ENCODE peak calls at places on chromosome 1, in five cellular contexts. One of them, this sample, is unnamed.

GRCh38 chr1:108816049-108816882 is 40.6 kb downstream of the AKNAD1 start:
- DNase-seq in body of pancreas: peak; percentile 83
- DNase-seq in H9: peak; percentile 63
- DNase-seq in neural crest cell: peak; percentile 63
- DNase-seq in HFF-Myc: peak; percentile 87
- DNase-seq in this sample: no peak

GRCh38 chr1:87894041-87894440 is 565.4 kb downstream of the LMO4 start:
- DNase-seq in body of pancreas: no peak
- DNase-seq in H9: no peak
- DNase-seq in neural crest cell: no peak
- DNase-seq in HFF-Myc: no peak
- DNase-seq in this sample: no peak

GRCh38 chr1:18736958-18737357 is 106.3 kb downstream of the PAX7 start:
- DNase-seq in body of pancreas: no peak
- DNase-seq in H9: no peak
- DNase-seq in neural crest cell: no peak
- DNase-seq in HFF-Myc: no peak
- DNase-seq in this sample: no peak

GRCh38 chr1:163093579-163093978 is 24.4 kb downstream of the RGS4 start:
- DNase-seq in body of pancreas: no peak
- DNase-seq in H9: no peak
- DNase-seq in neural crest cell: no peak
- DNase-seq in HFF-Myc: no peak
- DNase-seq in this sample: no peak

GRCh38 chr1:169193191-169193850 is 86.8 kb downstream of the ATP1B1 start:
- DNase-seq in body of pancreas: peak; percentile 22
- DNase-seq in H9: no peak
- DNase-seq in neural crest cell: no peak
- DNase-seq in HFF-Myc: no peak
- DNase-seq in this sample: no peak

GRCh38 chr1:54885863-54886723 is 902 bp downstream of the DHCR24 start:
- DNase-seq in body of pancreas: peak; percentile 56
- DNase-seq in H9: no peak
- DNase-seq in neural crest cell: no peak
- DNase-seq in HFF-Myc: no peak
- DNase-seq in this sample: no peak

GRCh38 chr1:215279682-215280081 is 197.1 kb downstream of the KCNK2 start:
- DNase-seq in body of pancreas: no peak
- DNase-seq in H9: no peak
- DNase-seq in neural crest cell: no peak
- DNase-seq in HFF-Myc: no peak
- DNase-seq in this sample: no peak

GRCh38 chr1:54312874-54313316 is 93.3 kb downstream of the SSBP3 start:
- DNase-seq in body of pancreas: peak; percentile 53
- DNase-seq in H9: peak; percentile 66
- DNase-seq in neural crest cell: no peak
- DNase-seq in HFF-Myc: peak; percentile 77
- DNase-seq in this sample: no peak

GRCh38 chr1:193905288-193906085 is 719.1 kb upstream of the B3GALT2 start:
- DNase-seq in body of pancreas: no peak
- DNase-seq in H9: no peak
- DNase-seq in neural crest cell: no peak
- DNase-seq in HFF-Myc: no peak
- DNase-seq in this sample: no peak

GRCh38 chr1:6961905-6962304 is 176.7 kb downstream of the CAMTA1 start:
- DNase-seq in body of pancreas: no peak
- DNase-seq in H9: no peak
- DNase-seq in neural crest cell: peak; percentile 18
- DNase-seq in HFF-Myc: no peak
- DNase-seq in this sample: no peak

GRCh38 chr1:10599194-10599861 is 124.6 kb downstream of the PEX14 start:
- DNase-seq in body of pancreas: peak; percentile 22
- DNase-seq in H9: no peak
- DNase-seq in neural crest cell: no peak
- DNase-seq in HFF-Myc: no peak
- DNase-seq in this sample: no peak

GRCh38 chr1:17717595-17717994 is 37.5 kb upstream of the ACTL8 start:
- DNase-seq in body of pancreas: no peak
- DNase-seq in H9: no peak
- DNase-seq in neural crest cell: no peak
- DNase-seq in HFF-Myc: no peak
- DNase-seq in this sample: no peak

GRCh38 chr1:66137235-66137634 is 344.5 kb downstream of the PDE4B start:
- DNase-seq in body of pancreas: no peak
- DNase-seq in H9: no peak
- DNase-seq in neural crest cell: no peak
- DNase-seq in HFF-Myc: no peak
- DNase-seq in this sample: no peak

GRCh38 chr1:219708919-219709318 is 96.0 kb upstream of the ZC3H11B start:
- DNase-seq in body of pancreas: no peak
- DNase-seq in H9: no peak
- DNase-seq in neural crest cell: no peak
- DNase-seq in HFF-Myc: no peak
- DNase-seq in this sample: no peak

GRCh38 chr1:178726545-178726944 is 1.5 kb downstream of the RALGPS2 start:
- DNase-seq in body of pancreas: no peak
- DNase-seq in H9: no peak
- DNase-seq in neural crest cell: no peak
- DNase-seq in HFF-Myc: no peak
- DNase-seq in this sample: no peak

GRCh38 chr1:178724386-178724733 is 684 bp upstream of the RALGPS2 start:
- DNase-seq in body of pancreas: no peak
- DNase-seq in H9: no peak
- DNase-seq in neural crest cell: no peak
- DNase-seq in HFF-Myc: no peak
- DNase-seq in this sample: no peak

GRCh38 chr1:178727014-178727895 is 2.2 kb downstream of the RALGPS2 start:
- DNase-seq in body of pancreas: no peak
- DNase-seq in H9: no peak
- DNase-seq in neural crest cell: no peak
- DNase-seq in HFF-Myc: no peak
- DNase-seq in this sample: no peak

GRCh38 chr1:178724734-178725602 is at the start of gene RALGPS2:
- DNase-seq in body of pancreas: peak; percentile 69
- DNase-seq in H9: peak; percentile 81
- DNase-seq in neural crest cell: peak; percentile 55
- DNase-seq in HFF-Myc: no peak
- DNase-seq in this sample: peak; percentile 51

GRCh38 chr1:178725603-178726517 is 816 bp downstream of the RALGPS2 start:
- DNase-seq in body of pancreas: peak; percentile 86
- DNase-seq in H9: peak; percentile 85
- DNase-seq in neural crest cell: peak; percentile 32
- DNase-seq in HFF-Myc: peak; percentile 66
- DNase-seq in this sample: no peak
- TF ChIP-seq CTCF in body of pancreas: no peak
- TF ChIP-seq CTCF in H9: no peak
- TF ChIP-seq CTCF in neural crest cell: peak; percentile 33
- TF ChIP-seq CTCF in HFF-Myc: no peak
- TF ChIP-seq CTCF in this sample: no peak

GRCh38 chr1:62962014-62962793 is 178.3 kb downstream of the ATG4C start:
- DNase-seq in body of pancreas: no peak
- DNase-seq in H9: no peak
- DNase-seq in neural crest cell: no peak
- DNase-seq in HFF-Myc: no peak
- DNase-seq in this sample: no peak
- TF ChIP-seq CTCF in body of pancreas: no peak
- TF ChIP-seq CTCF in H9: no peak
- TF ChIP-seq CTCF in neural crest cell: no peak
- TF ChIP-seq CTCF in HFF-Myc: no peak
- TF ChIP-seq CTCF in this sample: no peak

GRCh38 chr1:103341377-103341880 is 184.1 kb upstream of the RNPC3 start:
- DNase-seq in body of pancreas: no peak
- DNase-seq in H9: no peak
- DNase-seq in neural crest cell: no peak
- DNase-seq in HFF-Myc: no peak
- DNase-seq in this sample: no peak
- TF ChIP-seq CTCF in body of pancreas: no peak
- TF ChIP-seq CTCF in H9: no peak
- TF ChIP-seq CTCF in neural crest cell: no peak
- TF ChIP-seq CTCF in HFF-Myc: no peak
- TF ChIP-seq CTCF in this sample: no peak

GRCh38 chr1:74610961-74611360 is 62.6 kb downstream of the ERICH3 start:
- DNase-seq in body of pancreas: no peak
- DNase-seq in H9: no peak
- DNase-seq in neural crest cell: no peak
- DNase-seq in HFF-Myc: no peak
- DNase-seq in this sample: no peak
- TF ChIP-seq CTCF in body of pancreas: no peak
- TF ChIP-seq CTCF in H9: no peak
- TF ChIP-seq CTCF in neural crest cell: no peak
- TF ChIP-seq CTCF in HFF-Myc: no peak
- TF ChIP-seq CTCF in this sample: no peak

GRCh38 chr1:97186381-97186780 is 464.8 kb downstream of the PTBP2 start:
- DNase-seq in body of pancreas: no peak
- DNase-seq in H9: peak; percentile 40
- DNase-seq in neural crest cell: no peak
- DNase-seq in HFF-Myc: no peak
- DNase-seq in this sample: no peak
- TF ChIP-seq CTCF in body of pancreas: no peak
- TF ChIP-seq CTCF in H9: peak; percentile 57
- TF ChIP-seq CTCF in neural crest cell: peak; percentile 25
- TF ChIP-seq CTCF in HFF-Myc: peak; percentile 28
- TF ChIP-seq CTCF in this sample: peak; percentile 10

GRCh38 chr1:154747841-154748766 is 122.0 kb downstream of the KCNN3 start:
- DNase-seq in body of pancreas: no peak
- DNase-seq in H9: no peak
- DNase-seq in neural crest cell: no peak
- DNase-seq in HFF-Myc: no peak
- DNase-seq in this sample: peak; percentile 67

GRCh38 chr1:154750681-154751665 is 119.1 kb downstream of the KCNN3 start:
- DNase-seq in body of pancreas: no peak
- DNase-seq in H9: peak; percentile 27
- DNase-seq in neural crest cell: no peak
- DNase-seq in HFF-Myc: no peak
- DNase-seq in this sample: no peak

GRCh38 chr1:154747380-154747779 is 122.7 kb downstream of the KCNN3 start:
- DNase-seq in body of pancreas: no peak
- DNase-seq in H9: no peak
- DNase-seq in neural crest cell: no peak
- DNase-seq in HFF-Myc: no peak
- DNase-seq in this sample: no peak

GRCh38 chr1:154746620-154747299 is 123.3 kb downstream of the KCNN3 start:
- DNase-seq in body of pancreas: no peak
- DNase-seq in H9: no peak
- DNase-seq in neural crest cell: no peak
- DNase-seq in HFF-Myc: no peak
- DNase-seq in this sample: no peak

DNA sequence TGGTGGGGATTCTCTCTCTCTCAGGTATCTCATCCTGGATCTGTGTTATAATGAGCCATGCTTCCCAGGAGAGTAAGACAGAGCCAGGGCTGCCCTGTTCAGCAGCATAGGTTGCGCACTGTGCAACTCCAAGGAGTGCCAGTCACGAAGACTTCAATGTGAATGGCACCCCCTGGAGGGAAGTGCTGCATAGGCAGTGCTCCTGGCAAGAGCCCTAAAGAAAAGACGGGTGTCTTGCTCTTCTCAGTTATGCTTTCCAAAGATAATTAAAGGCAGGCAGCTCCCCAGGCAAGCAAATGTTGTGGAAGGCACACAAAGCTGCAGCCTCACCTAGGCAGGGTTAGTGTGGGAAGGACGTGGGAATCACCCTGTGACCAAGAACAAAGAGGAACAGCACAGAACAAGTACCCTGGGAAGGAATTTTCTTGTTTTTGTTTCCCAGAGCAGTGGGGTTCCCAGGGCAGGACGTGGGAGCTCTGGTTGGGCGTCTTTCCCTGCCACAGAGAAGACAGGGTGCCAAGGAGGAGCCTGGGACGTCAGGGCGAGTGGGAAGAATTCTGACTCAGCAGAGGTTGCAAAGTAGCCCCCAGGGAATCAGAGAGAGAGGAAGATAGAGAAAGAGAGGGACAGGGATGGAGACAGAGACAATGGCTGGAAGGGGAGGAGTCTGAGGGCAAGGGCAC is 120.9 kb downstream of the KCNN3 start:
- DNase-seq in body of pancreas: no peak
- DNase-seq in H9: no peak
- DNase-seq in neural crest cell: no peak
- DNase-seq in HFF-Myc: no peak
- DNase-seq in this sample: no peak
- TF ChIP-seq CTCF in body of pancreas: no peak
- TF ChIP-seq CTCF in H9: peak; percentile 42
- TF ChIP-seq CTCF in neural crest cell: peak; percentile 42
- TF ChIP-seq CTCF in HFF-Myc: peak; percentile 52
- TF ChIP-seq CTCF in this sample: peak; percentile 58

GRCh38 chr1:41497631-41498030 is 13.1 kb upstream of the EDN2 start:
- DNase-seq in body of pancreas: no peak
- DNase-seq in H9: no peak
- DNase-seq in neural crest cell: no peak
- DNase-seq in HFF-Myc: no peak
- DNase-seq in this sample: no peak

GRCh38 chr1:41494351-41495170 is 10.1 kb upstream of the EDN2 start:
- DNase-seq in body of pancreas: no peak
- DNase-seq in H9: no peak
- DNase-seq in neural crest cell: no peak
- DNase-seq in HFF-Myc: no peak
- DNase-seq in this sample: no peak

GRCh38 chr1:41497056-41497440 is 12.6 kb upstream of the EDN2 start:
- DNase-seq in body of pancreas: no peak
- DNase-seq in H9: no peak
- DNase-seq in neural crest cell: no peak
- DNase-seq in HFF-Myc: no peak
- DNase-seq in this sample: no peak

GRCh38 chr1:41495171-41495948 is 10.9 kb upstream of the EDN2 start:
- DNase-seq in body of pancreas: peak; percentile 59
- DNase-seq in H9: peak; percentile 80
- DNase-seq in neural crest cell: no peak
- DNase-seq in HFF-Myc: no peak
- DNase-seq in this sample: no peak

GRCh38 chr1:41496080-41497055 is 11.9 kb upstream of the EDN2 start:
- DNase-seq in body of pancreas: peak; percentile 91
- DNase-seq in H9: peak; percentile 91
- DNase-seq in neural crest cell: peak; percentile 57
- DNase-seq in HFF-Myc: no peak
- DNase-seq in this sample: no peak
- TF ChIP-seq CTCF in body of pancreas: peak; percentile 32
- TF ChIP-seq CTCF in H9: no peak
- TF ChIP-seq CTCF in neural crest cell: no peak
- TF ChIP-seq CTCF in HFF-Myc: no peak
- TF ChIP-seq CTCF in this sample: no peak

DNA sequence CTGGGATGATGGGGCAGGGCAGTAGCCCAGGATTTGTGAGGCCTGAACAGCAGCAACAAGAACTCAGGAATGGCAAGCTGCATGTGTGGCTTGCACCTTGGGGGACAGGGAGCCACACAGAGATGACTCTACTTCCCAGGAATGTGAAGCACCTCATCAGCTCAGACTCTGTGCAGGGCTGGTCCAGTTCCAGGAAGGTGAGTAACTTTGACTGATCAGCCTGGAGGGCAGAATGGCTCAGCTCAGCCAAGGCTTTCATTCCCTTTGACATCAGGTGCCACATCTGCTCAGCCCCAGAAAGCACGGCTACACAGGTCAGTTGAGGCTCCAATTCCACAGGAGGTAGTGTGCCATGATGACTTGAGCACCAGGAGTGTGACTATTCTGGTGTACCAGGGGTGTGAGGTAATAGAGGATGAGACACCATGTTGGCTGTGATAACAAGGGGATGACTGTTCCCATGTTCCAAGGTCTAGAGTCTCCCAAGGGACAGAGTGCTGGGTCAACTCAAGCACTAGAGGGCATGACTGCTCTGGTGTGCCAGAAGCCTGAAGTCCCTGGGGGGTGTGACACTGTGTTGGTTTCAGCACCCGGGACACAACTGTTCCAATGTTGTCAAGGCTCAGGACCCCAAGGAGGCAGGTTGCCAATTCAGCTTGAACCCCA is 625.8 kb upstream of the ADGRL2 start:
- DNase-seq in body of pancreas: no peak
- DNase-seq in H9: no peak
- DNase-seq in neural crest cell: no peak
- DNase-seq in HFF-Myc: peak; percentile 3
- DNase-seq in this sample: no peak
- TF ChIP-seq CTCF in body of pancreas: no peak
- TF ChIP-seq CTCF in H9: no peak
- TF ChIP-seq CTCF in neural crest cell: no peak
- TF ChIP-seq CTCF in HFF-Myc: no peak
- TF ChIP-seq CTCF in this sample: no peak

This sample was measured in D721Med.